ENCODE peak calls at places on chromosomes 5 and 9, in nine cellular contexts. B, P, Z, M, N, O, J, H and G are unnamed samples.

GRCh38 chr5:10856646-10857332 is 95.8 kb upstream of the DAP start:
- DNase-seq in B (peak; percentile 83), P (peak; percentile 62), Z (peak; percentile 42), M (peak; percentile 44), N (peak; percentile 49), O (peak; percentile 86), J (no peak), H (peak; percentile 51), G (peak; percentile 43)

GRCh38 chr9:72979405-72980100 is 26.7 kb upstream of the ALDH1A1 start:
- DNase-seq in B (no peak), P (peak; percentile 11), Z (no peak), M (no peak), N (no peak), O (no peak), J (no peak), H (no peak), G (no peak)

GRCh38 chr5:20463206-20463605 is 475.2 kb upstream of the CDH18 start:
- DNase-seq in B (no peak), P (no peak), Z (no peak), M (no peak), N (no peak), O (no peak), J (no peak), H (no peak), G (no peak)

GRCh38 chr9:99699386-99699785 is 122.3 kb upstream of the NR4A3 start:
- DNase-seq in B (no peak), P (no peak), Z (no peak), M (no peak), N (no peak), O (no peak), J (no peak), H (no peak), G (no peak)

GRCh38 chr9:83266618-83267543 is 203.9 kb upstream of the RASEF start:
- DNase-seq in B (peak; percentile 88), P (peak; percentile 48), Z (peak; percentile 27), M (no peak), N (peak; percentile 43), O (no peak), J (no peak), H (no peak), G (peak; percentile 37)

GRCh38 chr5:54135042-54135441 is 175.3 kb downstream of the ARL15 start:
- DNase-seq in B (no peak), P (no peak), Z (no peak), M (no peak), N (no peak), O (no peak), J (no peak), H (peak; percentile 42), G (no peak)

GRCh38 chr9:121607434-121608248 is 43.8 kb upstream of the DAB2IP start:
- DNase-seq in B (peak; percentile 94), P (peak; percentile 29), Z (peak; percentile 66), M (no peak), N (peak; percentile 70), O (peak; percentile 73), J (peak; percentile 24), H (no peak), G (no peak)

GRCh38 chr5:22699319-22699718 is 153.8 kb downstream of the CDH12 start:
- DNase-seq in B (no peak), P (no peak), Z (no peak), M (no peak), N (no peak), O (no peak), J (no peak), H (no peak), G (no peak)

GRCh38 chr9:114930063-114930812 is at the start of gene TNFSF8:
- DNase-seq in B (no peak), P (no peak), Z (no peak), M (no peak), N (no peak), O (no peak), J (no peak), H (no peak), G (no peak)

GRCh38 chr9:90000925-90001324 is 396.1 kb downstream of the GADD45G start:
- DNase-seq in B (peak; percentile 25), P (no peak), Z (no peak), M (no peak), N (no peak), O (no peak), J (no peak), H (peak; percentile 5), G (no peak)

GRCh38 chr5:112063878-112064615 is 307.1 kb upstream of the NREP start:
- DNase-seq in B (no peak), P (no peak), Z (no peak), M (no peak), N (no peak), O (no peak), J (no peak), H (no peak), G (no peak)

GRCh38 chr9:18920141-18920611 is 112.8 kb downstream of the SAXO1 start:
- DNase-seq in B (no peak), P (no peak), Z (no peak), M (no peak), N (no peak), O (no peak), J (no peak), H (no peak), G (no peak)

GRCh38 chr9:89863141-89863540 is 258.3 kb downstream of the GADD45G start:
- DNase-seq in B (no peak), P (no peak), Z (no peak), M (no peak), N (no peak), O (no peak), J (no peak), H (no peak), G (no peak)

GRCh38 chr9:75087279-75087823 is 604 bp downstream of the NMRK1 start:
- DNase-seq in B (peak; percentile 17), P (peak; percentile 31), Z (no peak), M (no peak), N (no peak), O (peak; percentile 68), J (no peak), H (peak; percentile 52), G (no peak)

GRCh38 chr5:137217599-137218200 is 281.4 kb downstream of the SPOCK1 start:
- DNase-seq in B (no peak), P (peak; percentile 49), Z (no peak), M (no peak), N (no peak), O (no peak), J (no peak), H (no peak), G (peak; percentile 56)

GRCh38 chr9:108119530-108120113 is 630.1 kb upstream of the KLF4 start:
- DNase-seq in B (no peak), P (no peak), Z (no peak), M (no peak), N (peak; percentile 49), O (no peak), J (no peak), H (no peak), G (no peak)

GRCh38 chr5:9507974-9508373 is 37.9 kb downstream of the SEMA5A start:
- DNase-seq in B (no peak), P (no peak), Z (no peak), M (peak; percentile 62), N (no peak), O (no peak), J (no peak), H (peak; percentile 12), G (peak; percentile 19)

GRCh38 chr5:78610163-78610583 is 38.4 kb downstream of the LHFPL2 start:
- DNase-seq in B (no peak), P (no peak), Z (peak; percentile 70), M (no peak), N (no peak), O (no peak), J (no peak), H (no peak), G (no peak)

GRCh38 chr9:121778252-121779225 is 127.1 kb downstream of the DAB2IP start:
- DNase-seq in B (no peak), P (no peak), Z (no peak), M (no peak), N (no peak), O (no peak), J (no peak), H (no peak), G (no peak)

GRCh38 chr9:134968823-134969090 is 51.0 kb upstream of the FCN1 start:
- DNase-seq in B (no peak), P (no peak), Z (no peak), M (no peak), N (no peak), O (no peak), J (no peak), H (no peak), G (no peak)

GRCh38 chr5:98734646-98735045 is 38.8 kb upstream of the RGMB start:
- DNase-seq in B (no peak), P (no peak), Z (no peak), M (no peak), N (no peak), O (no peak), J (no peak), H (no peak), G (no peak)
- TF ChIP-seq CTCF in B (no peak), P (peak; percentile 54), Z (no peak), M (no peak), N (no peak), O (peak; percentile 16), J (peak; percentile 39), H (no peak), G (peak; percentile 4)

DNA sequence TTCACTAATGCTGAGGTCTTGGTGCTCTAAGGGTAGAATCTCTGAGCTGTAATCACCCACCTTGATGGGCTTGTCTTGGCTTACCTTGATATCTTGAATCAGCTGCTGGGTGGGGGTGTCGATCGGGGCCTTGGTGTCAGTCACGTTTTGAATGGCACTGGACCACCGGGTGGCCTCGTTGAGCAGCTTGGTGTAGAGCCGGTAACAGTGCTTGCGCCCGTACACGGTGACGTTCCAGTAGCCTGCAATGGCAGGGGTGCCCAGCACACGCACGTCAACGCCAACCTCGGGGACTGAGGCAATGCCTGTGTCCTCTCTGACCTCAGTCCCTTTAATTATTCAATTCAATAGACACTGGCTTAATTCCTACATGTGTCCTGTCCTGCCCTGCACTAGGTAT is 63.1 kb upstream of the RETREG1 start:
- DNase-seq in B (no peak), P (peak; percentile 24), Z (no peak), M (no peak), N (no peak), O (peak; percentile 61), J (no peak), H (no peak), G (no peak)
- H3K36me3 ChIP-seq in B (peaks cover 22% of the 10 kb centered on the region), P (peaks cover 60% of the 10 kb centered on the region), Z (no peaks in the 10 kb centered on the region), M (peaks cover 28% of the 10 kb centered on the region), N (peaks cover 79% of the 10 kb centered on the region), O (peaks cover 94% of the 10 kb centered on the region), J (peaks cover 38% of the 10 kb centered on the region), H (peaks cover 20% of the 10 kb centered on the region), G (peaks cover 5% of the 10 kb centered on the region)

GRCh38 chr9:34337404-34337803 is 8.0 kb downstream of the NUDT2 start:
- DNase-seq in B (no peak), P (peak; percentile 5), Z (no peak), M (no peak), N (no peak), O (no peak), J (no peak), H (peak; percentile 29), G (no peak)
- TF ChIP-seq CTCF in B (peak; percentile 25), P (peak; percentile 44), Z (no peak), M (peak; percentile 13), N (no peak), O (no peak), J (peak; percentile 1), H (peak; percentile 36), G (peak; percentile 14)

DNA sequence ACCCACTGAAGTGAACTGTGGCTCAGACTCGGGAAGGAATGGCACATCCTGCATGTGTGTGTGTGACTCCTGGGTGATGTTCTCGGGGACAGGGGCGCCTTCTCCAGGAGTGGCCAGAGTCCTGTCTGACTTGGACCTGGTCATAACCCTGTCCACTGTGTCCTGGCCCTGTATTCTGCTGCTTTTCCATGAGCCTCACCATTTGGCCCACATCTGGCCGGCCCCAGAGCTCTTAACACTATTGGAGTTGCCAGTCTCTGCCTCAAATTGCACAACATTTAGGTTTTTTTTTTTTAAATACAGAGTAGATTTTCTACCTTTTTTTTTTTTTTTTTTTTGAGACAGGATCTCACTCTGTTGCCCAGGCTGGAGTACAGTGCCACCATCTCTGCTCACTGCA is 278.3 kb upstream of the TUT7 start:
- DNase-seq in B (no peak), P (no peak), Z (no peak), M (no peak), N (no peak), O (no peak), J (no peak), H (no peak), G (no peak)
- H3K36me3 ChIP-seq in B (no peaks in the 10 kb centered on the region), P (no peaks in the 10 kb centered on the region), Z (no peaks in the 10 kb centered on the region), M (no peaks in the 10 kb centered on the region), N (no peaks in the 10 kb centered on the region), O (no peaks in the 10 kb centered on the region), J (no peaks in the 10 kb centered on the region), H (no peaks in the 10 kb centered on the region), G (no peaks in the 10 kb centered on the region)